ENCODE peak calls at places on chromosomes 2 and 18, in four cellular contexts. R is SJSA1, E is OCI-LY7, J is stomach. A is an unnamed sample. For H3K4me1, the result is how much of the 10 kb centered on the place peaks cover.

GRCh38 chr2:128745946-128746345 is 427.3 kb upstream of the HS6ST1 start:
- DNase-seq in E (no peak), R (no peak), J (no peak), A (no peak)

GRCh38 chr2:64090264-64090663 is 54.0 kb downstream of the PELI1 start:
- DNase-seq in E (peak), J (no peak), R (no peak), A (no peak)

GRCh38 chr2:203814661-203815540 is 52.7 kb upstream of the CTLA4 start:
- DNase-seq in R (peak), J (peak), E (peak), A (peak)

GRCh38 chr18:58239879-58240278 is 195.9 kb downstream of the NEDD4L start:
- DNase-seq in E (no peak), J (no peak), R (no peak), A (no peak)

GRCh38 chr18:12748671-12749070 is 45.8 kb downstream of the PSMG2 start:
- DNase-seq in J (no peak), E (no peak), R (no peak), A (no peak)

GRCh38 chr2:18271370-18272147 is 288.9 kb downstream of the RDH14 start:
- DNase-seq in J (no peak), R (no peak), E (no peak), A (no peak)

GRCh38 chr2:217822296-217823252 is 180.2 kb downstream of the TNS1 start:
- DNase-seq in E (no peak), J (no peak), R (no peak), A (no peak)

GRCh38 chr18:55420977-55421611 is 166.9 kb downstream of the TCF4 start:
- DNase-seq in R (no peak), J (no peak), E (no peak), A (no peak)

GRCh38 chr18:379665-380356 is 112.0 kb upstream of the THOC1 start:
- DNase-seq in R (no peak), E (no peak), J (no peak), A (no peak)

GRCh38 chr2:63983986-63984605 is 35.1 kb downstream of the VPS54 start:
- DNase-seq in R (no peak), J (no peak), E (no peak), A (no peak)

GRCh38 chr2:177243073-177243472 is 21.5 kb downstream of the NFE2L2 start:
- DNase-seq in E (no peak), R (no peak), J (no peak), A (no peak)

GRCh38 chr18:48824231-48824970 is 126.4 kb downstream of the SMAD7 start:
- DNase-seq in J (peak), E (no peak), R (peak), A (no peak)

GRCh38 chr18:27901424-27902226 is 275.3 kb downstream of the CDH2 start:
- DNase-seq in R (no peak), J (no peak), E (no peak), A (no peak)

GRCh38 chr18:56715121-56715520 is 64.0 kb downstream of the WDR7 start:
- DNase-seq in E (no peak), R (no peak), J (no peak), A (no peak)

GRCh38 chr2:226418521-226418920 is 381.1 kb downstream of the IRS1 start:
- DNase-seq in R (no peak), J (no peak), E (no peak), A (no peak)

GRCh38 chr2:231348173-231348572 is 47.3 kb upstream of the B3GNT7 start:
- DNase-seq in E (no peak), J (peak), R (no peak), A (no peak)

GRCh38 chr18:70600225-70600925 is 311.5 kb downstream of the SOCS6 start:
- DNase-seq in J (no peak), R (no peak), E (no peak), A (no peak)

GRCh38 chr2:234996467-234997270 is 44.9 kb downstream of the SH3BP4 start:
- DNase-seq in R (peak), J (no peak), E (no peak), A (no peak)

DNA sequence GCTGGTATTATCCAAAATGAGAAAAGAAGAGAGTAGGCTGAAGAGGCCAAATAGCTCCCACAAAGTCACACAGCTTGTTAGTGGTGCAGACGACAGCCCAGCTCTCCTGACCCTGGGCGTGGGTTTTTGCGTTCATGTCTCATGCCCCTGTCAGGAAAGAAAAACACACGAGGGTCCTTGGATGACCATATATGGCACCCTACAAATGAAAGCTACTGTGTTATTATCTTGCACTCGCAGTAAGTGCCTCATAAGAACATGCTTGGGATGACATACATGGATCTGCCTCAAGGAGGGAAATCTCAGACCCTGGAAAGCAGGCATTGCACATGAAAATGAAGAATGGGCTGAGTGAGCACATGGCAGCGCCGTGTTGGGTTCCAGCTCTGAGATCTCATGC is 89.7 kb downstream of the SEMA4F start:
- DNase-seq in J (no peak), E (no peak), R (no peak), A (no peak)
- H3K4me1 ChIP-seq in J (under half), E (under half), R (under half), A (under half)

GRCh38 chr18:75083761-75084160 is 125.2 kb downstream of the PTGR3 start:
- DNase-seq in J (no peak), R (no peak), E (no peak), A (no peak)
- H3K4me1 ChIP-seq in J (under half), R (under half), E (under half), A (under half)

DNA sequence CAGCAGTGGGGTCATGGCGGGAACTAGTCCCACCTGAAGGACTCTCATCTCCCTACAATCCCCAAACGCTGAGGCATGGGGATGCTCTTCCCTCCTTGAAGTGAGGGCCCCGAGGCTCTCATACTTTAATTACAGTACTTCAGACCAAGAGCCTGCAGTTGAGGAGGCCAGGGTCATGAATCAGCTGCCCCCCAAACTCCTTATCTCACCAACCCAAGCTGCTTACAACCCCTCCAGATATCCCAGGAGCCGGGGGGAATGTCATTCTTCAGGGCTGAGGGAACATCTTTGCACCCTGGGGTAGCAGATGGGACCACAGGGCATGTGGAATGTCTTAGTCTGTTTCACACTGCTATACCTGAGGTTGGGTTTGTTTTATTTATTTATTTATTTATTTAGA is 2.8 kb upstream of the CAPN10 start:
- DNase-seq in E (no peak), J (no peak), R (no peak), A (no peak)
- H3K4me1 ChIP-seq in E (half or more), J (half or more), R (under half), A (under half)

GRCh38 chr2:233033672-233034071 is 1.2 kb downstream of the NEU2 start:
- DNase-seq in J (no peak), R (no peak), E (no peak), A (no peak)
- H3K4me1 ChIP-seq in J (under half), R (under half), E (under half), A (under half)

DNA sequence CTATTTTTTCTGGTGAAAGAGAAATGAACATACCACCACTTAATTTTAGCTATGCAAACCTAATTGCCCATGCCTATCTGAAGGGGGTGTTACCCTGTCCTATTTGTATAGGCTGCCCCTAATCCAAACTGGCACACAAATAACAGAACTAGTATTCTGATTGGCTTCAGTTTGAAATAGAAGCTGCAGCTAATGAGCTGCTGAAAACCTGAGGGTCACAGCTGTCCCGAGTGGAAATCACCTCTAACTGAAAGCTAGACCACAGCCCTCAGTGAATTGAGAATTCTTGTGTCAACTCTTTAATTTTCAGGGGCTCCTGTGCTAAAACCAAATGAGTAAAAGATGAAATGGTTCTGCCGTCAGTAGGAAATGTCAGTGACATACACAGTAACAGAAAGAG is 28.7 kb downstream of the CCDC141 start:
- DNase-seq in E (peak), J (no peak), R (no peak), A (no peak)
- H3K4me1 ChIP-seq in E (under half), J (under half), R (under half), A (under half)

GRCh38 chr2:30456106-30456505 is 9.1 kb downstream of the LCLAT1 start:
- DNase-seq in E (no peak), R (no peak), J (no peak), A (no peak)
- H3K4me1 ChIP-seq in E (under half), R (under half), J (under half), A (under half)

DNA sequence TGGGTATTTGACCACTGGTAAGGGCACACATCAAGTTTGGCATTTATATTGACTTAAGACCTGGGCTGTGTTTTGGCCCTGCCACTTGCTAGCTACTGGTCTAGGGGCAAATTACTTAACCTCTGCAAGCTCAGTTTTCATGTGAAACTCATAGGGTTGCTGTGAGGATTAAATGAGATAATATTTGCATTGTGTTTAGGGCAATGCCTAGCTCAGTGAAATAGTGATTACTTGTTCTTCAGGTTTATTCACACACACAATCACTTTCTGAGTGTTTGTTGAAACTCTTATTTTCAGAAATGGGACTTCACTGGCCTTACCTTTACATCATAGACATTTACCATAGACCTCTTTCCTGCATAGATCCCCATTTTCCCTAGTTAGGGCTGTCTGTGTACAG is 12.3 kb downstream of the CERS6 start:
- DNase-seq in J (no peak), E (no peak), R (no peak), A (no peak)
- H3K4me1 ChIP-seq in J (half or more), E (under half), R (under half), A (under half)